ENCODE peak calls at places on chromosomes 16 and 17, in seven cellular contexts. One of them, this sample, is unnamed.
A peak's percentile ranks its signal among the peaks of the same experiment; 100 is the strongest.

GRCh38 chr16:70579648-70580630 is 56.3 kb downstream of the SF3B3 start:
- DNase-seq in HFF-Myc: no peak
- DNase-seq in H1: no peak
- DNase-seq in AG10803: no peak
- DNase-seq in spleen: peak; percentile 87
- DNase-seq in HCT116: no peak
- DNase-seq in cardiac fibroblast: no peak
- DNase-seq in this sample: no peak

GRCh38 chr16:88303890-88304819 is 78.6 kb upstream of the ZNF469 start:
- DNase-seq in HFF-Myc: peak; percentile 63
- DNase-seq in H1: no peak
- DNase-seq in AG10803: peak; percentile 99
- DNase-seq in spleen: no peak
- DNase-seq in HCT116: no peak
- DNase-seq in cardiac fibroblast: peak; percentile 97
- DNase-seq in this sample: no peak

GRCh38 chr17:76681222-76682137 is 29.3 kb downstream of the MXRA7 start:
- DNase-seq in HFF-Myc: no peak
- DNase-seq in H1: peak; percentile 90
- DNase-seq in AG10803: peak; percentile 61
- DNase-seq in spleen: peak; percentile 69
- DNase-seq in HCT116: peak; percentile 56
- DNase-seq in cardiac fibroblast: peak; percentile 75
- DNase-seq in this sample: no peak

GRCh38 chr17:4953461-4953961 is 2.6 kb downstream of the ENO3 start:
- DNase-seq in HFF-Myc: no peak
- DNase-seq in H1: no peak
- DNase-seq in AG10803: peak; percentile 88
- DNase-seq in spleen: no peak
- DNase-seq in HCT116: no peak
- DNase-seq in cardiac fibroblast: peak; percentile 61
- DNase-seq in this sample: no peak

GRCh38 chr17:39027037-39027436 is 59.8 kb upstream of the FBXO47 start:
- DNase-seq in HFF-Myc: no peak
- DNase-seq in H1: peak; percentile 71
- DNase-seq in AG10803: peak; percentile 19
- DNase-seq in spleen: no peak
- DNase-seq in HCT116: no peak
- DNase-seq in cardiac fibroblast: peak; percentile 12
- DNase-seq in this sample: no peak

GRCh38 chr16:66457888-66458287 is 30.8 kb downstream of the BEAN1 start:
- DNase-seq in HFF-Myc: no peak
- DNase-seq in H1: no peak
- DNase-seq in AG10803: peak; percentile 26
- DNase-seq in spleen: peak; percentile 23
- DNase-seq in HCT116: no peak
- DNase-seq in cardiac fibroblast: peak; percentile 13
- DNase-seq in this sample: no peak

GRCh38 chr17:81471804-81472456 is 40.7 kb downstream of the ACTG1 start:
- DNase-seq in HFF-Myc: peak; percentile 89
- DNase-seq in H1: no peak
- DNase-seq in AG10803: peak; percentile 93
- DNase-seq in spleen: no peak
- DNase-seq in HCT116: peak; percentile 99
- DNase-seq in cardiac fibroblast: peak; percentile 60
- DNase-seq in this sample: no peak

GRCh38 chr17:60720763-60721531 is 43.3 kb downstream of the BCAS3 start:
- DNase-seq in HFF-Myc: peak; percentile 49
- DNase-seq in H1: peak; percentile 45
- DNase-seq in AG10803: peak; percentile 73
- DNase-seq in spleen: no peak
- DNase-seq in HCT116: peak; percentile 60
- DNase-seq in cardiac fibroblast: peak; percentile 87
- DNase-seq in this sample: no peak

GRCh38 chr17:50532452-50533024 is at the start of gene EPN3:
- DNase-seq in HFF-Myc: no peak
- DNase-seq in H1: peak; percentile 78
- DNase-seq in AG10803: no peak
- DNase-seq in spleen: no peak
- DNase-seq in HCT116: peak; percentile 31
- DNase-seq in cardiac fibroblast: no peak
- DNase-seq in this sample: no peak

GRCh38 chr17:64920419-64921172 is 1.3 kb upstream of the LRRC37A3 start:
- DNase-seq in HFF-Myc: no peak
- DNase-seq in H1: no peak
- DNase-seq in AG10803: no peak
- DNase-seq in spleen: no peak
- DNase-seq in HCT116: no peak
- DNase-seq in cardiac fibroblast: peak; percentile 5
- DNase-seq in this sample: no peak

GRCh38 chr16:1915732-1916653 is 2.2 kb downstream of the HS3ST6 start:
- DNase-seq in HFF-Myc: no peak
- DNase-seq in H1: no peak
- DNase-seq in AG10803: no peak
- DNase-seq in spleen: no peak
- DNase-seq in HCT116: no peak
- DNase-seq in cardiac fibroblast: no peak
- DNase-seq in this sample: no peak

GRCh38 chr17:83100220-83100852 is 20.9 kb downstream of the METRNL start:
- DNase-seq in HFF-Myc: no peak
- DNase-seq in H1: no peak
- DNase-seq in AG10803: peak; percentile 58
- DNase-seq in spleen: no peak
- DNase-seq in HCT116: no peak
- DNase-seq in cardiac fibroblast: no peak
- DNase-seq in this sample: no peak

GRCh38 chr17:39938140-39938869 is 10.8 kb downstream of the LRRC3C start:
- DNase-seq in HFF-Myc: no peak
- DNase-seq in H1: no peak
- DNase-seq in AG10803: no peak
- DNase-seq in spleen: no peak
- DNase-seq in HCT116: no peak
- DNase-seq in cardiac fibroblast: no peak
- DNase-seq in this sample: no peak

GRCh38 chr17:64572682-64573154 is 65.9 kb downstream of the CEP95 start:
- DNase-seq in HFF-Myc: peak; percentile 11
- DNase-seq in H1: no peak
- DNase-seq in AG10803: peak; percentile 88
- DNase-seq in spleen: no peak
- DNase-seq in HCT116: no peak
- DNase-seq in cardiac fibroblast: peak; percentile 81
- DNase-seq in this sample: no peak

GRCh38 chr17:29004081-29004692 is 1.6 kb downstream of the SEZ6 start:
- DNase-seq in HFF-Myc: no peak
- DNase-seq in H1: no peak
- DNase-seq in AG10803: peak; percentile 16
- DNase-seq in spleen: no peak
- DNase-seq in HCT116: no peak
- DNase-seq in cardiac fibroblast: peak; percentile 9
- DNase-seq in this sample: no peak

GRCh38 chr17:17702821-17703607 is 21.8 kb downstream of the RAI1 start:
- DNase-seq in HFF-Myc: no peak
- DNase-seq in H1: no peak
- DNase-seq in AG10803: no peak
- DNase-seq in spleen: no peak
- DNase-seq in HCT116: no peak
- DNase-seq in cardiac fibroblast: no peak
- DNase-seq in this sample: no peak

GRCh38 chr16:52528393-52529080 is 18.4 kb downstream of the TOX3 start:
- DNase-seq in HFF-Myc: no peak
- DNase-seq in H1: no peak
- DNase-seq in AG10803: no peak
- DNase-seq in spleen: no peak
- DNase-seq in HCT116: no peak
- DNase-seq in cardiac fibroblast: no peak
- DNase-seq in this sample: no peak

GRCh38 chr16:76164970-76165558 is 112.1 kb upstream of the CNTNAP4 start:
- DNase-seq in HFF-Myc: no peak
- DNase-seq in H1: no peak
- DNase-seq in AG10803: no peak
- DNase-seq in spleen: no peak
- DNase-seq in HCT116: no peak
- DNase-seq in cardiac fibroblast: no peak
- DNase-seq in this sample: no peak

GRCh38 chr17:67366193-67367157 is at the start of gene PSMD12:
- DNase-seq in HFF-Myc: peak; percentile 70
- DNase-seq in H1: peak; percentile 97
- DNase-seq in AG10803: peak; percentile 88
- DNase-seq in spleen: peak; percentile 99
- DNase-seq in HCT116: peak; percentile 89
- DNase-seq in cardiac fibroblast: peak; percentile 92
- DNase-seq in this sample: peak; percentile 73
- TF ChIP-seq CTCF in HFF-Myc: no peak
- TF ChIP-seq CTCF in H1: no peak
- TF ChIP-seq CTCF in AG10803: no peak
- TF ChIP-seq CTCF in spleen: no peak
- TF ChIP-seq CTCF in HCT116: no peak
- TF ChIP-seq CTCF in cardiac fibroblast: no peak
- TF ChIP-seq CTCF in this sample: no peak

DNA sequence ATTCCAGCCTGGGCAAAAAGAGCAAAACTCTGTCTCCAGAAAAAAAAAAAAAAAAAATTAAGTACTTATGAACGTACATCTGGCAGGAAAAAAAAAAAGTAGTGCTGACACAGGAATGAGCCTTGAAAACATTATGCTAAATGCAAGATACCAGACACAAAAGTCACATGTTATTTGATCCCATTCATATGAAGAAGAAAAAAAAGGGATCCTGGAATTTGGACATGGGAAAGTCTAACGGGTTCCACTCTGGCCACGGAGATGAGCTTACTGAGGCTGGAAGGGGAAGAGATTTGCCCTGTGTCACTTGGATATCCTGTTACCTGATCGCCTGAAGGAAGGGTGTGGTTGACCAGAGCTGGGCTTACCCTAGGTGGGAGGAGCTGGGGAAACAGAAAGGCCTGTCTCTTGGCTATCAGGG is 251.9 kb downstream of the PARN start:
- DNase-seq in HFF-Myc: peak; percentile 88
- DNase-seq in H1: no peak
- DNase-seq in AG10803: peak; percentile 95
- DNase-seq in spleen: no peak
- DNase-seq in HCT116: peak; percentile 77
- DNase-seq in cardiac fibroblast: peak; percentile 71
- DNase-seq in this sample: no peak
- H3K4me3 ChIP-seq in HFF-Myc: no peak overlapping the region
- H3K4me3 ChIP-seq in H1: no peak overlapping the region
- H3K4me3 ChIP-seq in AG10803: no peak overlapping the region
- H3K4me3 ChIP-seq in spleen: no peak overlapping the region
- H3K4me3 ChIP-seq in HCT116: peak overlapping the region; percentile 35
- H3K4me3 ChIP-seq in cardiac fibroblast: no peak overlapping the region
- H3K4me3 ChIP-seq in this sample: no peak overlapping the region

GRCh38 chr17:33949100-33949499 is 306.0 kb upstream of the CCL2 start:
- DNase-seq in HFF-Myc: no peak
- DNase-seq in H1: peak; percentile 73
- DNase-seq in AG10803: peak; percentile 2
- DNase-seq in spleen: no peak
- DNase-seq in HCT116: no peak
- DNase-seq in cardiac fibroblast: no peak
- DNase-seq in this sample: no peak
- TF ChIP-seq CTCF in HFF-Myc: peak; percentile 17
- TF ChIP-seq CTCF in H1: peak; percentile 92
- TF ChIP-seq CTCF in AG10803: peak; percentile 21
- TF ChIP-seq CTCF in spleen: no peak
- TF ChIP-seq CTCF in HCT116: no peak
- TF ChIP-seq CTCF in cardiac fibroblast: no peak
- TF ChIP-seq CTCF in this sample: peak; percentile 20

DNA sequence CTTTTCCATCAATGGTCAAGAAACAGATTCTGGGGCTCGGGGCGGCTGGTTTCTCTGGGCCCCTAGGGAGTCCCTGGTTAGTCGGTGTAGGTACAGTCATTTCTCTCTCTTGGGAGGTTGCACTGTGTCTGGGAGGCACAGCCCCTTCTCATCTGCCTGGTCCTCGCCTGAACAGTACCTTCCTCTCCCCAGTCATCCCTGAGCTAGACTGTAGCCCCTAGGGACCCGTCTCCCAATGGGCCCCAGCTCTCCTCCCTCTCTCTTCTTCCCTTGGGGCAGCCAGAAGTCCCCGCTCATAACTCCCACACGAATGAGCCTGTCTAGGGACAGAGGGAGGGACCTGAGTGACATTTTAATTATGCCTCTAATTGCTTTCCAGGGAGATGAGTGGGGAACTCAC is 20.2 kb upstream of the CPSF4L start:
- DNase-seq in HFF-Myc: no peak
- DNase-seq in H1: no peak
- DNase-seq in AG10803: no peak
- DNase-seq in spleen: no peak
- DNase-seq in HCT116: no peak
- DNase-seq in cardiac fibroblast: no peak
- DNase-seq in this sample: no peak
- H3K4me3 ChIP-seq in HFF-Myc: no peak overlapping the region
- H3K4me3 ChIP-seq in H1: no peak overlapping the region
- H3K4me3 ChIP-seq in AG10803: no peak overlapping the region
- H3K4me3 ChIP-seq in spleen: no peak overlapping the region
- H3K4me3 ChIP-seq in HCT116: no peak overlapping the region
- H3K4me3 ChIP-seq in cardiac fibroblast: no peak overlapping the region
- H3K4me3 ChIP-seq in this sample: no peak overlapping the region

GRCh38 chr16:14600164-14600563 is 29.9 kb downstream of the PARN start:
- DNase-seq in HFF-Myc: no peak
- DNase-seq in H1: no peak
- DNase-seq in AG10803: peak; percentile 41
- DNase-seq in spleen: no peak
- DNase-seq in HCT116: peak; percentile 10
- DNase-seq in cardiac fibroblast: peak; percentile 63
- DNase-seq in this sample: peak; percentile 4
- TF ChIP-seq CTCF in HFF-Myc: peak; percentile 21
- TF ChIP-seq CTCF in H1: peak; percentile 35
- TF ChIP-seq CTCF in AG10803: peak; percentile 60
- TF ChIP-seq CTCF in spleen: peak; percentile 13
- TF ChIP-seq CTCF in HCT116: peak; percentile 23
- TF ChIP-seq CTCF in cardiac fibroblast: peak; percentile 48
- TF ChIP-seq CTCF in this sample: peak; percentile 32